ENCODE peak calls at places on chromosomes 3 and 15, in six cellular contexts. E, U, F, X, K and Z are unnamed samples.

GRCh38 chr3:159947220-159947619 is 41.4 kb upstream of the IL12A start:
- DNase-seq in F (no peak), X (no peak), U (no peak), E (no peak), K (no peak), Z (no peak)

GRCh38 chr3:183871541-183871940 is 13.1 kb downstream of the PARL start:
- DNase-seq in X (no peak), E (no peak), K (no peak), U (no peak), F (no peak), Z (no peak)

GRCh38 chr3:134772591-134772990 is 22.5 kb upstream of the EPHB1 start:
- DNase-seq in X (no peak), K (no peak), F (no peak), U (no peak), E (no peak), Z (no peak)

GRCh38 chr15:29698030-29698701 is 124.1 kb downstream of the TJP1 start:
- DNase-seq in X (no peak), E (no peak), K (no peak), U (no peak), F (no peak), Z (peak)

GRCh38 chr15:92663250-92663951 is 7.8 kb upstream of the FAM174B start:
- DNase-seq in X (no peak), F (no peak), U (no peak), E (no peak), K (no peak), Z (no peak)

GRCh38 chr15:29045717-29046116 is 159.9 kb downstream of the APBA2 start:
- DNase-seq in E (peak), F (no peak), K (no peak), U (no peak), X (no peak), Z (no peak)

GRCh38 chr3:101994386-101994785 is 145.1 kb downstream of the NFKBIZ start:
- DNase-seq in U (no peak), X (no peak), K (no peak), F (no peak), E (no peak), Z (no peak)

GRCh38 chr15:56776839-56777238 is 43.5 kb upstream of the ZNF280D start:
- DNase-seq in U (no peak), K (no peak), X (no peak), F (no peak), E (no peak), Z (no peak)

GRCh38 chr3:34351857-34352545 is 553.6 kb downstream of the PDCD6IP start:
- DNase-seq in U (no peak), E (no peak), K (no peak), F (no peak), X (no peak), Z (no peak)

GRCh38 chr3:31472479-31473390 is 60.0 kb upstream of the STT3B start:
- DNase-seq in U (no peak), K (no peak), F (no peak), X (no peak), E (no peak), Z (no peak)

GRCh38 chr15:65948352-65948751 is 79.1 kb downstream of the RAB11A start:
- DNase-seq in K (no peak), F (no peak), X (no peak), U (no peak), E (no peak), Z (no peak)

GRCh38 chr15:26996250-26996649 is 25.3 kb downstream of the GABRG3 start:
- DNase-seq in F (no peak), U (no peak), E (no peak), X (no peak), K (no peak), Z (no peak)

GRCh38 chr15:79230766-79231165 is 51.8 kb upstream of the ANKRD34C start:
- DNase-seq in F (no peak), K (no peak), E (no peak), X (no peak), U (no peak), Z (no peak)